ENCODE peak calls at places on chromosomes 7 and 10, in six cellular contexts. One of them, this sample, is unnamed.
A peak's percentile ranks its signal among the peaks of the same experiment; 100 is the strongest.

GRCh38 chr10:26739087-26739631 is 41.7 kb downstream of the PDSS1 start:
- DNase-seq in NCI-H2081: peak; percentile 74
- DNase-seq in fibroblast of pulmonary artery: no peak
- DNase-seq in AG20443: no peak
- DNase-seq in stimulated activated CD4-positive, alpha-beta T cell treated with anti-CD3 and anti-CD28 coated beads, Interleukin-1b, Interleukin-23, amount 100 ng/mL, for 4 hours: no peak
- DNase-seq in right cardiac atrium: no peak
- DNase-seq in this sample: no peak

GRCh38 chr10:25867321-25867720 is 66.7 kb upstream of the MYO3A start:
- DNase-seq in fibroblast of pulmonary artery: peak; percentile 38
- DNase-seq in AG20443: no peak
- DNase-seq in stimulated activated CD4-positive, alpha-beta T cell treated with anti-CD3 and anti-CD28 coated beads, Interleukin-1b, Interleukin-23, amount 100 ng/mL, for 4 hours: no peak
- DNase-seq in NCI-H2081: no peak
- DNase-seq in right cardiac atrium: no peak
- DNase-seq in this sample: no peak

GRCh38 chr7:95430864-95431263 is 4.0 kb downstream of the PON2 start:
- DNase-seq in right cardiac atrium: no peak
- DNase-seq in fibroblast of pulmonary artery: peak; percentile 56
- DNase-seq in stimulated activated CD4-positive, alpha-beta T cell treated with anti-CD3 and anti-CD28 coated beads, Interleukin-1b, Interleukin-23, amount 100 ng/mL, for 4 hours: no peak
- DNase-seq in AG20443: no peak
- DNase-seq in NCI-H2081: no peak
- DNase-seq in this sample: peak; percentile 4

GRCh38 chr10:55063817-55064216 is 262.8 kb upstream of the PCDH15 start:
- DNase-seq in stimulated activated CD4-positive, alpha-beta T cell treated with anti-CD3 and anti-CD28 coated beads, Interleukin-1b, Interleukin-23, amount 100 ng/mL, for 4 hours: no peak
- DNase-seq in NCI-H2081: no peak
- DNase-seq in AG20443: no peak
- DNase-seq in fibroblast of pulmonary artery: peak; percentile 6
- DNase-seq in right cardiac atrium: no peak
- DNase-seq in this sample: no peak

GRCh38 chr10:86222687-86223086 is 143.9 kb downstream of the GRID1 start:
- DNase-seq in fibroblast of pulmonary artery: no peak
- DNase-seq in AG20443: no peak
- DNase-seq in stimulated activated CD4-positive, alpha-beta T cell treated with anti-CD3 and anti-CD28 coated beads, Interleukin-1b, Interleukin-23, amount 100 ng/mL, for 4 hours: no peak
- DNase-seq in right cardiac atrium: no peak
- DNase-seq in NCI-H2081: no peak
- DNase-seq in this sample: no peak

GRCh38 chr10:43128958-43129706 is 9.1 kb upstream of the CSGALNACT2 start:
- DNase-seq in AG20443: peak; percentile 93
- DNase-seq in fibroblast of pulmonary artery: peak; percentile 95
- DNase-seq in stimulated activated CD4-positive, alpha-beta T cell treated with anti-CD3 and anti-CD28 coated beads, Interleukin-1b, Interleukin-23, amount 100 ng/mL, for 4 hours: no peak
- DNase-seq in NCI-H2081: no peak
- DNase-seq in right cardiac atrium: no peak
- DNase-seq in this sample: peak; percentile 97

GRCh38 chr10:102120987-102121738 is 995 bp upstream of the LDB1 start:
- DNase-seq in stimulated activated CD4-positive, alpha-beta T cell treated with anti-CD3 and anti-CD28 coated beads, Interleukin-1b, Interleukin-23, amount 100 ng/mL, for 4 hours: no peak
- DNase-seq in NCI-H2081: peak; percentile 27
- DNase-seq in right cardiac atrium: peak; percentile 40
- DNase-seq in fibroblast of pulmonary artery: peak; percentile 86
- DNase-seq in AG20443: peak; percentile 57
- DNase-seq in this sample: peak; percentile 91

GRCh38 chr10:114399576-114399975 is 4.7 kb downstream of the AFAP1L2 start:
- DNase-seq in fibroblast of pulmonary artery: no peak
- DNase-seq in right cardiac atrium: no peak
- DNase-seq in stimulated activated CD4-positive, alpha-beta T cell treated with anti-CD3 and anti-CD28 coated beads, Interleukin-1b, Interleukin-23, amount 100 ng/mL, for 4 hours: no peak
- DNase-seq in AG20443: no peak
- DNase-seq in NCI-H2081: no peak
- DNase-seq in this sample: peak; percentile 61

GRCh38 chr10:46560952-46561351 is 4.5 kb upstream of the GPRIN2 start:
- DNase-seq in right cardiac atrium: no peak
- DNase-seq in stimulated activated CD4-positive, alpha-beta T cell treated with anti-CD3 and anti-CD28 coated beads, Interleukin-1b, Interleukin-23, amount 100 ng/mL, for 4 hours: no peak
- DNase-seq in AG20443: no peak
- DNase-seq in fibroblast of pulmonary artery: no peak
- DNase-seq in NCI-H2081: no peak
- DNase-seq in this sample: no peak

GRCh38 chr10:80459047-80459865 is 5.1 kb downstream of the TSPAN14 start:
- DNase-seq in fibroblast of pulmonary artery: peak; percentile 46
- DNase-seq in AG20443: peak; percentile 91
- DNase-seq in stimulated activated CD4-positive, alpha-beta T cell treated with anti-CD3 and anti-CD28 coated beads, Interleukin-1b, Interleukin-23, amount 100 ng/mL, for 4 hours: no peak
- DNase-seq in right cardiac atrium: peak; percentile 74
- DNase-seq in NCI-H2081: peak; percentile 1
- DNase-seq in this sample: peak; percentile 95

GRCh38 chr7:128777156-128778123 is 1.8 kb upstream of the OPN1SW start:
- DNase-seq in fibroblast of pulmonary artery: peak; percentile 29
- DNase-seq in AG20443: no peak
- DNase-seq in stimulated activated CD4-positive, alpha-beta T cell treated with anti-CD3 and anti-CD28 coated beads, Interleukin-1b, Interleukin-23, amount 100 ng/mL, for 4 hours: no peak
- DNase-seq in NCI-H2081: no peak
- DNase-seq in right cardiac atrium: no peak
- DNase-seq in this sample: peak; percentile 43

GRCh38 chr10:77533887-77534278 is 103.7 kb downstream of the KCNMA1 start:
- DNase-seq in fibroblast of pulmonary artery: no peak
- DNase-seq in AG20443: no peak
- DNase-seq in right cardiac atrium: no peak
- DNase-seq in NCI-H2081: no peak
- DNase-seq in stimulated activated CD4-positive, alpha-beta T cell treated with anti-CD3 and anti-CD28 coated beads, Interleukin-1b, Interleukin-23, amount 100 ng/mL, for 4 hours: no peak
- DNase-seq in this sample: peak; percentile 57

GRCh38 chr7:45644237-45644636 is 70.1 kb downstream of the ADCY1 start:
- DNase-seq in AG20443: no peak
- DNase-seq in stimulated activated CD4-positive, alpha-beta T cell treated with anti-CD3 and anti-CD28 coated beads, Interleukin-1b, Interleukin-23, amount 100 ng/mL, for 4 hours: no peak
- DNase-seq in right cardiac atrium: no peak
- DNase-seq in fibroblast of pulmonary artery: no peak
- DNase-seq in NCI-H2081: no peak
- DNase-seq in this sample: no peak

GRCh38 chr10:86945361-86946214 is 11.8 kb downstream of the MMRN2 start:
- DNase-seq in right cardiac atrium: peak; percentile 60
- DNase-seq in NCI-H2081: no peak
- DNase-seq in stimulated activated CD4-positive, alpha-beta T cell treated with anti-CD3 and anti-CD28 coated beads, Interleukin-1b, Interleukin-23, amount 100 ng/mL, for 4 hours: no peak
- DNase-seq in AG20443: peak; percentile 37
- DNase-seq in fibroblast of pulmonary artery: no peak
- DNase-seq in this sample: peak; percentile 44

GRCh38 chr7:113367187-113367586 is 248.8 kb upstream of the SMIM30 start:
- DNase-seq in stimulated activated CD4-positive, alpha-beta T cell treated with anti-CD3 and anti-CD28 coated beads, Interleukin-1b, Interleukin-23, amount 100 ng/mL, for 4 hours: no peak
- DNase-seq in NCI-H2081: no peak
- DNase-seq in fibroblast of pulmonary artery: no peak
- DNase-seq in AG20443: no peak
- DNase-seq in right cardiac atrium: no peak
- DNase-seq in this sample: no peak

GRCh38 chr10:34489973-34490372 is 325.1 kb downstream of the PARD3 start:
- DNase-seq in right cardiac atrium: no peak
- DNase-seq in NCI-H2081: no peak
- DNase-seq in fibroblast of pulmonary artery: peak; percentile 51
- DNase-seq in stimulated activated CD4-positive, alpha-beta T cell treated with anti-CD3 and anti-CD28 coated beads, Interleukin-1b, Interleukin-23, amount 100 ng/mL, for 4 hours: no peak
- DNase-seq in AG20443: peak; percentile 66
- DNase-seq in this sample: peak; percentile 73

GRCh38 chr7:28808786-28809533 is 149.2 kb downstream of the TRIL start:
- DNase-seq in stimulated activated CD4-positive, alpha-beta T cell treated with anti-CD3 and anti-CD28 coated beads, Interleukin-1b, Interleukin-23, amount 100 ng/mL, for 4 hours: no peak
- DNase-seq in fibroblast of pulmonary artery: peak; percentile 28
- DNase-seq in AG20443: no peak
- DNase-seq in right cardiac atrium: no peak
- DNase-seq in NCI-H2081: no peak
- DNase-seq in this sample: peak; percentile 40

GRCh38 chr7:134451656-134452055 is 7.2 kb downstream of the AKR1B1 start:
- DNase-seq in right cardiac atrium: no peak
- DNase-seq in fibroblast of pulmonary artery: no peak
- DNase-seq in AG20443: no peak
- DNase-seq in NCI-H2081: no peak
- DNase-seq in stimulated activated CD4-positive, alpha-beta T cell treated with anti-CD3 and anti-CD28 coated beads, Interleukin-1b, Interleukin-23, amount 100 ng/mL, for 4 hours: no peak
- DNase-seq in this sample: no peak

GRCh38 chr10:16310440-16310839 is 126.4 kb upstream of the PTER start:
- DNase-seq in AG20443: no peak
- DNase-seq in right cardiac atrium: no peak
- DNase-seq in NCI-H2081: no peak
- DNase-seq in fibroblast of pulmonary artery: no peak
- DNase-seq in stimulated activated CD4-positive, alpha-beta T cell treated with anti-CD3 and anti-CD28 coated beads, Interleukin-1b, Interleukin-23, amount 100 ng/mL, for 4 hours: no peak
- DNase-seq in this sample: no peak

GRCh38 chr10:73039635-73040034 is 57.0 kb downstream of the P4HA1 start:
- DNase-seq in AG20443: peak; percentile 75
- DNase-seq in NCI-H2081: no peak
- DNase-seq in fibroblast of pulmonary artery: peak; percentile 53
- DNase-seq in stimulated activated CD4-positive, alpha-beta T cell treated with anti-CD3 and anti-CD28 coated beads, Interleukin-1b, Interleukin-23, amount 100 ng/mL, for 4 hours: no peak
- DNase-seq in right cardiac atrium: no peak
- DNase-seq in this sample: peak; percentile 91

GRCh38 chr10:8894148-8894547 is 839.7 kb downstream of the GATA3 start:
- DNase-seq in AG20443: no peak
- DNase-seq in right cardiac atrium: no peak
- DNase-seq in stimulated activated CD4-positive, alpha-beta T cell treated with anti-CD3 and anti-CD28 coated beads, Interleukin-1b, Interleukin-23, amount 100 ng/mL, for 4 hours: no peak
- DNase-seq in NCI-H2081: no peak
- DNase-seq in fibroblast of pulmonary artery: no peak
- DNase-seq in this sample: no peak

GRCh38 chr7:79302281-79302680 is 151.2 kb downstream of the MAGI2 start:
- DNase-seq in fibroblast of pulmonary artery: no peak
- DNase-seq in right cardiac atrium: no peak
- DNase-seq in NCI-H2081: no peak
- DNase-seq in stimulated activated CD4-positive, alpha-beta T cell treated with anti-CD3 and anti-CD28 coated beads, Interleukin-1b, Interleukin-23, amount 100 ng/mL, for 4 hours: no peak
- DNase-seq in AG20443: no peak
- DNase-seq in this sample: no peak

GRCh38 chr10:69949770-69950169 is 102.9 kb upstream of the MACROH2A2 start:
- DNase-seq in fibroblast of pulmonary artery: no peak
- DNase-seq in stimulated activated CD4-positive, alpha-beta T cell treated with anti-CD3 and anti-CD28 coated beads, Interleukin-1b, Interleukin-23, amount 100 ng/mL, for 4 hours: no peak
- DNase-seq in right cardiac atrium: no peak
- DNase-seq in NCI-H2081: no peak
- DNase-seq in AG20443: no peak
- DNase-seq in this sample: no peak

GRCh38 chr10:34514290-34514689 is 300.8 kb downstream of the PARD3 start:
- DNase-seq in stimulated activated CD4-positive, alpha-beta T cell treated with anti-CD3 and anti-CD28 coated beads, Interleukin-1b, Interleukin-23, amount 100 ng/mL, for 4 hours: no peak
- DNase-seq in right cardiac atrium: no peak
- DNase-seq in fibroblast of pulmonary artery: no peak
- DNase-seq in AG20443: no peak
- DNase-seq in NCI-H2081: no peak
- DNase-seq in this sample: no peak

GRCh38 chr10:127880557-127880956 is 12.2 kb downstream of the CLRN3 start:
- DNase-seq in AG20443: no peak
- DNase-seq in stimulated activated CD4-positive, alpha-beta T cell treated with anti-CD3 and anti-CD28 coated beads, Interleukin-1b, Interleukin-23, amount 100 ng/mL, for 4 hours: no peak
- DNase-seq in fibroblast of pulmonary artery: no peak
- DNase-seq in right cardiac atrium: no peak
- DNase-seq in NCI-H2081: no peak
- DNase-seq in this sample: no peak

GRCh38 chr7:133646493-133647154 is 393.7 kb downstream of the EXOC4 start:
- DNase-seq in fibroblast of pulmonary artery: no peak
- DNase-seq in AG20443: no peak
- DNase-seq in stimulated activated CD4-positive, alpha-beta T cell treated with anti-CD3 and anti-CD28 coated beads, Interleukin-1b, Interleukin-23, amount 100 ng/mL, for 4 hours: no peak
- DNase-seq in right cardiac atrium: no peak
- DNase-seq in NCI-H2081: no peak
- DNase-seq in this sample: no peak

GRCh38 chr10:121608669-121609190 is 10.5 kb upstream of the FGFR2 start:
- DNase-seq in NCI-H2081: peak; percentile 18
- DNase-seq in right cardiac atrium: peak; percentile 55
- DNase-seq in AG20443: peak; percentile 86
- DNase-seq in stimulated activated CD4-positive, alpha-beta T cell treated with anti-CD3 and anti-CD28 coated beads, Interleukin-1b, Interleukin-23, amount 100 ng/mL, for 4 hours: peak; percentile 34
- DNase-seq in fibroblast of pulmonary artery: no peak
- DNase-seq in this sample: peak; percentile 11

GRCh38 chr7:150631866-150632864 is at the start of gene GIMAP6:
- DNase-seq in stimulated activated CD4-positive, alpha-beta T cell treated with anti-CD3 and anti-CD28 coated beads, Interleukin-1b, Interleukin-23, amount 100 ng/mL, for 4 hours: peak; percentile 16
- DNase-seq in fibroblast of pulmonary artery: no peak
- DNase-seq in NCI-H2081: no peak
- DNase-seq in right cardiac atrium: peak; percentile 35
- DNase-seq in AG20443: no peak
- DNase-seq in this sample: no peak

GRCh38 chr10:63171926-63172325 is 38.8 kb downstream of the NRBF2 start:
- DNase-seq in right cardiac atrium: no peak
- DNase-seq in fibroblast of pulmonary artery: no peak
- DNase-seq in AG20443: no peak
- DNase-seq in NCI-H2081: no peak
- DNase-seq in stimulated activated CD4-positive, alpha-beta T cell treated with anti-CD3 and anti-CD28 coated beads, Interleukin-1b, Interleukin-23, amount 100 ng/mL, for 4 hours: no peak
- DNase-seq in this sample: no peak

GRCh38 chr10:102421645-102422585 is 1.3 kb downstream of the FBXL15 start:
- DNase-seq in fibroblast of pulmonary artery: no peak
- DNase-seq in NCI-H2081: no peak
- DNase-seq in stimulated activated CD4-positive, alpha-beta T cell treated with anti-CD3 and anti-CD28 coated beads, Interleukin-1b, Interleukin-23, amount 100 ng/mL, for 4 hours: no peak
- DNase-seq in right cardiac atrium: no peak
- DNase-seq in AG20443: no peak
- DNase-seq in this sample: no peak

GRCh38 chr7:117171106-117171505 is 151.8 kb downstream of the WNT2 start:
- DNase-seq in fibroblast of pulmonary artery: no peak
- DNase-seq in right cardiac atrium: no peak
- DNase-seq in stimulated activated CD4-positive, alpha-beta T cell treated with anti-CD3 and anti-CD28 coated beads, Interleukin-1b, Interleukin-23, amount 100 ng/mL, for 4 hours: no peak
- DNase-seq in NCI-H2081: no peak
- DNase-seq in AG20443: no peak
- DNase-seq in this sample: no peak

GRCh38 chr7:1531263-1531978 is 919 bp downstream of the MAFK start:
- DNase-seq in AG20443: peak; percentile 32
- DNase-seq in fibroblast of pulmonary artery: peak; percentile 44
- DNase-seq in stimulated activated CD4-positive, alpha-beta T cell treated with anti-CD3 and anti-CD28 coated beads, Interleukin-1b, Interleukin-23, amount 100 ng/mL, for 4 hours: peak; percentile 37
- DNase-seq in right cardiac atrium: peak; percentile 35
- DNase-seq in NCI-H2081: peak; percentile 22
- DNase-seq in this sample: peak; percentile 45

This sample was measured in EH.